ENCODE peak calls at places on chromosomes 16 and 17, in five cellular contexts. One of them, this sample, is unnamed. For H3K4me1, the result is how much of the 10 kb centered on the place peaks cover.

GRCh38 chr16:89828199-89828869 is at the start of gene SPIRE2:
- DNase-seq in thoracic aorta: no peak
- DNase-seq in stomach: peak
- DNase-seq in upper lobe of left lung: peak
- DNase-seq in endodermal cell: peak
- DNase-seq in this sample: peak

GRCh38 chr16:65415460-65415859 is 293.6 kb upstream of the CDH11 start:
- DNase-seq in thoracic aorta: no peak
- DNase-seq in stomach: no peak
- DNase-seq in upper lobe of left lung: no peak
- DNase-seq in endodermal cell: no peak
- DNase-seq in this sample: no peak

GRCh38 chr17:52837502-52837901 is 679.0 kb upstream of the CA10 start:
- DNase-seq in thoracic aorta: no peak
- DNase-seq in stomach: no peak
- DNase-seq in upper lobe of left lung: no peak
- DNase-seq in endodermal cell: no peak
- DNase-seq in this sample: no peak

GRCh38 chr17:59361386-59361785 is 29.9 kb downstream of the YPEL2 start:
- DNase-seq in thoracic aorta: no peak
- DNase-seq in stomach: no peak
- DNase-seq in upper lobe of left lung: no peak
- DNase-seq in endodermal cell: no peak
- DNase-seq in this sample: no peak

GRCh38 chr16:88482630-88483391 is 29.7 kb downstream of the ZFPM1 start:
- DNase-seq in thoracic aorta: no peak
- DNase-seq in stomach: peak
- DNase-seq in upper lobe of left lung: no peak
- DNase-seq in endodermal cell: peak
- DNase-seq in this sample: no peak

GRCh38 chr17:17822189-17822978 is 14.4 kb downstream of the SREBF1 start:
- DNase-seq in thoracic aorta: no peak
- DNase-seq in stomach: peak
- DNase-seq in upper lobe of left lung: peak
- DNase-seq in endodermal cell: no peak
- DNase-seq in this sample: no peak

GRCh38 chr17:20246692-20247091 is 220.6 kb downstream of the LGALS9B start:
- DNase-seq in thoracic aorta: no peak
- DNase-seq in stomach: no peak
- DNase-seq in upper lobe of left lung: no peak
- DNase-seq in endodermal cell: no peak
- DNase-seq in this sample: no peak

GRCh38 chr16:87661561-87661960 is 59.3 kb downstream of the JPH3 start:
- DNase-seq in thoracic aorta: no peak
- DNase-seq in stomach: no peak
- DNase-seq in upper lobe of left lung: no peak
- DNase-seq in endodermal cell: peak
- DNase-seq in this sample: no peak

GRCh38 chr17:12288007-12288406 is 267.3 kb downstream of the MAP2K4 start:
- DNase-seq in thoracic aorta: no peak
- DNase-seq in stomach: no peak
- DNase-seq in upper lobe of left lung: no peak
- DNase-seq in endodermal cell: no peak
- DNase-seq in this sample: no peak

GRCh38 chr17:31699281-31699680 is 159.8 kb downstream of the COPRS start:
- DNase-seq in thoracic aorta: no peak
- DNase-seq in stomach: no peak
- DNase-seq in upper lobe of left lung: no peak
- DNase-seq in endodermal cell: no peak
- DNase-seq in this sample: no peak

GRCh38 chr17:20896153-20896649 is 146.6 kb downstream of the USP22 start:
- DNase-seq in thoracic aorta: no peak
- DNase-seq in stomach: peak
- DNase-seq in upper lobe of left lung: no peak
- DNase-seq in endodermal cell: no peak
- DNase-seq in this sample: peak

GRCh38 chr16:19167710-19168172 is 299 bp upstream of the SYT17 start:
- DNase-seq in thoracic aorta: no peak
- DNase-seq in stomach: peak
- DNase-seq in upper lobe of left lung: peak
- DNase-seq in endodermal cell: peak
- DNase-seq in this sample: no peak
- H3K4me3 ChIP-seq in thoracic aorta: peak
- H3K4me3 ChIP-seq in stomach: peak
- H3K4me3 ChIP-seq in upper lobe of left lung: peak
- H3K4me3 ChIP-seq in endodermal cell: peak
- H3K4me3 ChIP-seq in this sample: no peak

DNA sequence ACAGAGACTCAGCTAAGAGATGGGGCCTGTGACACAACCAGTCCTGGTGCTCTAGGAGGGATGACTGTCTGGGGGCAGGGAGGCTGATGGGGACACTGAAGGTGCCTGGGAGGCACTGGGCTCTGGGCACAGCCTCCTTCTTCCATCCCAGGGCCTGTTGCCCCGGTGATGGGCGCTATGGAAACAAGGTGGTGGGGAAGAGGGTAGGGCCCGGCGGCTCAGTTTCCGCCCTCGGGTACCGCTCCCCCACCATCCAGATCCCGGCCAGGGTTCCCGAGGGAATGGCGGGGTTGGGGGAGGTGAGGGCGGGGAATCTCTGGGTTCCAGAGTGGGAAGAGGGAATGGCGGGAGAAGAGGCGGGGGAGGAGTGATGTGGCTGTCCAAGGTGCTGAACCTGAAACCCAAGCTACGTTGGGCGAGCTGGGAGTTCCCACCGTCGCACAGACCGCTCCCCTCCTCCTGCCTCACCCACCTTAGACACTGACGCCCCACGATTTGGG is 981 bp downstream of the KCNH4 start:
- DNase-seq in thoracic aorta: no peak
- DNase-seq in stomach: peak
- DNase-seq in upper lobe of left lung: no peak
- DNase-seq in endodermal cell: peak
- DNase-seq in this sample: no peak
- H3K4me1 ChIP-seq in thoracic aorta: under half
- H3K4me1 ChIP-seq in stomach: under half
- H3K4me1 ChIP-seq in upper lobe of left lung: under half
- H3K4me1 ChIP-seq in endodermal cell: under half
- H3K4me1 ChIP-seq in this sample: under half

DNA sequence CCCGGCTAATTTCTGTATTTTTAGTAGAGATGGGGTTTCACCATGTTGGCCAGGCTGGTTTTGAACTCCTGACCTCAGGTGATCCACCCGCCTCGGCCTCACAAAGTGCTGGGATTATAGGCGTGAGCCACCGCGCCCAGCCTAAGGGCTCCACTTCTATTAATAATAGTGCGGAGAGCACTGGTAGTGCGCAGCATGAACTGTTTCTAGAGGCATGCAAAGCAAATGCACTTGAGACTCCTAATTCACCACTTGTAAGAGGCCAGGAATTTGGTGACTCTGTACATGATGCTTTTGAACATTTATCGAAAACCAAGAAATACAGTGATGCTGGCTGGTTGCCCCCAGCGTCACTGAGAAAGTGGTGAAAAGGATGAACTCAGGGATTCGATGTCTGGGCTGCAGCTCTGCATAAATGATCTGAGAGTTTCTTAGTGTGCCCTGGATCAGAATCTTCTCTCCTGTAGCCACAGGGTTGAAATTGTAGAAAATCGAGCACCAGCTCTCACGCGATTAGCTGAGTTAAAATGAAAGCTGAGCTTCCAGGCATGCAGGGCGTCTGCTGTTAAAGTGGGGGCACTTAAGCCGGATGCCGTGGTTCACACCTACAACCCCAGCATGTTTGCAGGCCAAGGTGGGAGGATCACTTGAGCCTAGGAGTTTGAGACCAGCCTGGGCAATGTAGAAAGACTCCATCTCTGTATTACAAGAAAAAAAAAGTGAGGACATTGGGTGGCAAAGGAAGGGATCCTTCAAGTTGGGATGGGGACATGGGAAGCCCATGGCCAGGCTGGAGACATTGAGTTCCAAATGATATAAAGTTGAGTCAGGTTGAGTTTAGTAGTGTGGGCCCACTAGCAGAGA is 4.8 kb downstream of the RNF213 start:
- DNase-seq in thoracic aorta: no peak
- DNase-seq in stomach: no peak
- DNase-seq in upper lobe of left lung: no peak
- DNase-seq in endodermal cell: peak
- DNase-seq in this sample: peak
- H3K4me3 ChIP-seq in thoracic aorta: no peak
- H3K4me3 ChIP-seq in stomach: peak
- H3K4me3 ChIP-seq in upper lobe of left lung: peak
- H3K4me3 ChIP-seq in endodermal cell: no peak
- H3K4me3 ChIP-seq in this sample: peak

GRCh38 chr16:84571506-84571905 is 46.4 kb downstream of the COTL1 start:
- DNase-seq in thoracic aorta: no peak
- DNase-seq in stomach: no peak
- DNase-seq in upper lobe of left lung: no peak
- DNase-seq in endodermal cell: no peak
- DNase-seq in this sample: no peak
- H3K4me1 ChIP-seq in thoracic aorta: under half
- H3K4me1 ChIP-seq in stomach: under half
- H3K4me1 ChIP-seq in upper lobe of left lung: under half
- H3K4me1 ChIP-seq in endodermal cell: under half
- H3K4me1 ChIP-seq in this sample: under half